ENCODE peak calls at places on chromosomes 5 and 9, in eight cellular contexts. J is GF-D8; Z is pancreas; O is HuH-7.5; R is neural crest cell; I is LoVo; P is stimulated activated CD4-positive, alpha-beta T cell treated with anti-CD3 and anti-CD28 coated beads, Interleukin-1b, Interleukin-23, amount 100 ng/mL, for 4 hours; X is epithelial cell of esophagus. K is an unnamed sample.

GRCh38 chr9:77892171-77892570 is 139.4 kb downstream of the GNAQ start:
- DNase-seq in J (no peak), Z (no peak), O (no peak), R (no peak), I (no peak), P (no peak), X (no peak), K (no peak)

GRCh38 chr5:81631124-81631523 is 119.8 kb downstream of the SSBP2 start:
- DNase-seq in J (peak; percentile 85), Z (no peak), O (no peak), R (no peak), I (no peak), P (no peak), X (no peak), K (no peak)

GRCh38 chr9:35974800-35975199 is 16.8 kb upstream of the OR2S2 start:
- DNase-seq in J (no peak), Z (no peak), O (no peak), R (no peak), I (no peak), P (no peak), X (no peak), K (no peak)

GRCh38 chr9:3299872-3300271 is 225.9 kb downstream of the RFX3 start:
- DNase-seq in J (peak; percentile 25), Z (no peak), O (no peak), R (no peak), I (no peak), P (no peak), X (no peak), K (no peak)

GRCh38 chr5:132979367-132979935 is 16.0 kb upstream of the AFF4 start:
- DNase-seq in J (no peak), Z (no peak), O (no peak), R (no peak), I (no peak), P (no peak), X (peak; percentile 85), K (peak; percentile 70)

GRCh38 chr9:108297025-108297424 is 558.8 kb downstream of the ACTL7B start:
- DNase-seq in J (no peak), Z (no peak), O (no peak), R (no peak), I (no peak), P (no peak), X (no peak), K (no peak)

GRCh38 chr9:115997923-115998322 is 155.7 kb upstream of the PAPPA start:
- DNase-seq in J (no peak), Z (no peak), O (no peak), R (no peak), I (no peak), P (no peak), X (no peak), K (peak; percentile 54)

GRCh38 chr5:170267431-170268152 is 30.0 kb downstream of the LCP2 start:
- DNase-seq in J (peak; percentile 10), Z (peak; percentile 57), O (peak; percentile 53), R (peak; percentile 71), I (peak; percentile 57), P (peak; percentile 66), X (peak; percentile 72), K (peak; percentile 65)

GRCh38 chr5:31750215-31750614 is 111.3 kb downstream of the PDZD2 start:
- DNase-seq in J (no peak), Z (no peak), O (no peak), R (no peak), I (no peak), P (no peak), X (no peak), K (no peak)

GRCh38 chr5:138448070-138448469 is 9.2 kb downstream of the REEP2 start:
- DNase-seq in J (no peak), Z (no peak), O (no peak), R (no peak), I (no peak), P (no peak), X (no peak), K (no peak)

GRCh38 chr5:55037046-55037771 is 13.2 kb downstream of the GZMK start:
- DNase-seq in J (no peak), Z (no peak), O (no peak), R (no peak), I (no peak), P (peak; percentile 7), X (peak; percentile 14), K (no peak)

GRCh38 chr5:131511934-131512333 is 123.1 kb downstream of the RAPGEF6 start:
- DNase-seq in J (no peak), Z (no peak), O (no peak), R (no peak), I (no peak), P (no peak), X (no peak), K (no peak)

GRCh38 chr5:18305288-18305899 is 671.1 kb downstream of the TAF11L14 start:
- DNase-seq in J (no peak), Z (peak; percentile 31), O (peak; percentile 31), R (peak; percentile 34), I (peak; percentile 40), P (no peak), X (peak; percentile 54), K (peak; percentile 75)

GRCh38 chr5:10503997-10504761 is 59.7 kb upstream of the ANKRD33B start:
- DNase-seq in J (no peak), Z (peak; percentile 50), O (no peak), R (no peak), I (no peak), P (no peak), X (no peak), K (no peak)

GRCh38 chr9:73038613-73039012 is 85.8 kb upstream of the ALDH1A1 start:
- DNase-seq in J (no peak), Z (peak; percentile 23), O (no peak), R (peak; percentile 11), I (peak; percentile 27), P (no peak), X (no peak), K (no peak)

GRCh38 chr5:111574316-111574715 is 62.0 kb upstream of the STARD4 start:
- DNase-seq in J (no peak), Z (no peak), O (no peak), R (no peak), I (no peak), P (no peak), X (no peak), K (no peak)

GRCh38 chr9:3548636-3549035 is 22.8 kb upstream of the RFX3 start:
- DNase-seq in J (no peak), Z (no peak), O (no peak), R (no peak), I (no peak), P (no peak), X (no peak), K (no peak)

GRCh38 chr5:54655761-54656160 is 138.2 kb downstream of the SNX18 start:
- DNase-seq in J (no peak), Z (no peak), O (no peak), R (no peak), I (no peak), P (no peak), X (no peak), K (no peak)

K was measured in PC-3.